ENCODE peak calls at places on chromosomes 7 and 10, in ten cellular contexts. X is OCI-LY7, P is HCT116, R is SK-N-SH, G is GM23248, C is hepatocyte, F is GM23338, S is PC-3, U is Karpas-422, H is MM.1S. L is an unnamed sample. For H3K9me2, the result is how much of the 10 kb centered on the place peaks cover.

GRCh38 chr10:119203006-119203405 is 4.4 kb upstream of the GRK5 start:
- DNase-seq in R (no peak), G (peak), U (no peak), X (no peak), H (no peak), F (no peak), C (no peak), P (no peak), S (peak), L (no peak)

GRCh38 chr10:77889277-77889903 is 37.2 kb downstream of the DLG5 start:
- DNase-seq in S (peak), G (no peak), C (peak), X (no peak), U (no peak), P (peak), F (peak), H (no peak), R (no peak), L (peak)

GRCh38 chr7:34762769-34763168 is 104.8 kb downstream of the NPSR1 start:
- DNase-seq in U (no peak), P (no peak), R (no peak), H (no peak), F (no peak), C (no peak), X (no peak), G (peak), S (peak), L (no peak)

GRCh38 chr7:143147070-143147469 is 15.2 kb downstream of the PIP start:
- DNase-seq in H (no peak), P (no peak), F (no peak), C (no peak), R (no peak), X (no peak), S (no peak), U (no peak), G (no peak), L (no peak)

GRCh38 chr7:147519062-147519461 is 1071.5 kb upstream of the C7orf33 start:
- DNase-seq in C (peak), G (peak), U (no peak), P (no peak), F (peak), H (no peak), X (no peak), S (no peak), R (no peak), L (no peak)

GRCh38 chr10:74094231-74094630 is 56.4 kb downstream of the AP3M1 start:
- DNase-seq in R (no peak), C (no peak), S (no peak), U (no peak), P (no peak), H (no peak), F (no peak), X (no peak), G (no peak), L (no peak)

GRCh38 chr7:50449881-50450690 is at the start of gene FIGNL1:
- DNase-seq in P (peak), S (peak), F (peak), X (peak), C (peak), G (peak), U (peak), H (peak), R (peak), L (peak)

GRCh38 chr7:92904292-92905131 is 68.1 kb upstream of the CDK6 start:
- DNase-seq in G (peak), H (no peak), R (peak), C (peak), S (peak), X (no peak), F (peak), P (peak), U (no peak), L (peak)

GRCh38 chr7:15963206-15963605 is 276.7 kb upstream of the MEOX2 start:
- DNase-seq in G (no peak), R (no peak), X (no peak), S (no peak), P (no peak), H (no peak), F (no peak), C (no peak), U (no peak), L (no peak)

GRCh38 chr10:13421382-13421917 is 73.4 kb upstream of the SEPHS1 start:
- DNase-seq in H (no peak), C (no peak), F (no peak), U (no peak), X (no peak), G (no peak), P (no peak), S (no peak), R (no peak), L (no peak)

GRCh38 chr10:127347202-127347959 is 151.0 kb upstream of the INSYN2A start:
- DNase-seq in X (no peak), H (no peak), R (no peak), S (no peak), G (no peak), P (no peak), U (no peak), C (no peak), F (no peak), L (no peak)

GRCh38 chr10:120819366-120819765 is 31.8 kb upstream of the WDR11 start:
- DNase-seq in G (no peak), X (no peak), P (no peak), C (no peak), H (no peak), F (no peak), S (no peak), U (no peak), R (no peak), L (no peak)

DNA sequence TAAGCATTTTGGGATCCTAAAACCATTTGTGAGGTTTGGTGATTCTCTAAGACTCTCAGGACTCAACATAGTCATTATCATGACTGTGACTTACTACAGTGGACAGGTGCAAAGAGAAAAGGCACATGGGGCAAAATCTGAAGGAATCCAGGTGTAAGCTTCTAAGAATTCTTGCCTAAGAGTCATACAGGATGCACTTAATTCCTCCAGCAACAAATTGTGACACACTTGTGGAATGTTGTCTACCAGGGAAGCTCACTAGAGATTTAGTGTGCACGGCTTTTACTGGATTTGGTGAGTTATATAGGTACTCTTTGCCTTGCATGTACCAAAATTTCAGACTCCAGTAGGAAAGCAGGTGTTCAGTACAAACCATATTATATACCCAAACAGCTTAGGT is 47.9 kb downstream of the WAC start:
- DNase-seq in F (no peak), S (peak), C (no peak), H (no peak), X (no peak), P (no peak), G (no peak), U (no peak), R (no peak), L (peak)
- H3K27ac ChIP-seq in F (no peak), S (no peak), C (no peak), H (no peak), X (no peak), P (no peak), G (no peak), U (no peak), R (no peak), L (no peak)

DNA sequence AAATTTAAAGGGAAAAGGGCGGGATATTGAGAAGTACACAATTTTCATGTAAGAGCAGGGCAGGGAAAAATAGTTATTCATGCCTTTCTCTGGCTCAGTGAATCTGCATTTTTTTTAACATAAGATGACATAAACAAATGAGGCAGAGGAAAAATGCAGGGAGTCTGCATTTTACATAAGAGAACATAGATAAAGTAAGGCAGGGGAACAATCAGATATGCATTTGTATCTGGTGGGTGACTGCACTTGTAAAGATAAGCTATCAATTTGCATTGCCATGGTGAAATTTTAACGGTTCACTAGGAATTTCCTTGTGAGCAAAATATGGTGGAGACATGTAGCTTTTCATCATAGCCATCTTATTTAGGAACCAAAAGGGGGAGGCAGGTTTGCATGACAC is 33.5 kb downstream of the ALOX5 start:
- DNase-seq in F (no peak), H (no peak), S (no peak), P (no peak), C (no peak), R (no peak), X (no peak), U (no peak), G (no peak), L (no peak)
- H3K9me2 ChIP-seq in F (under half), H (under half), S (under half), P (under half), C (under half), R (under half), X (under half), U (under half), G (under half), L (under half)

GRCh38 chr7:36137754-36138153 is 15.3 kb upstream of the EEPD1 start:
- DNase-seq in S (no peak), F (no peak), G (no peak), R (no peak), H (no peak), C (no peak), P (no peak), X (no peak), U (no peak), L (no peak)

GRCh38 chr7:36137258-36137657 is 15.8 kb upstream of the EEPD1 start:
- DNase-seq in S (no peak), C (no peak), R (no peak), H (no peak), F (no peak), X (no peak), U (no peak), P (no peak), G (no peak), L (peak)

GRCh38 chr7:36138209-36138608 is 14.8 kb upstream of the EEPD1 start:
- DNase-seq in X (no peak), S (no peak), G (no peak), P (no peak), C (no peak), U (no peak), H (no peak), R (no peak), F (no peak), L (no peak)

GRCh38 chr7:36132025-36132424 is 21.0 kb upstream of the EEPD1 start:
- DNase-seq in F (no peak), R (no peak), G (no peak), S (no peak), C (no peak), P (no peak), X (no peak), H (no peak), U (peak), L (no peak)

GRCh38 chr7:36135700-36136099 is 17.4 kb upstream of the EEPD1 start:
- DNase-seq in H (no peak), F (no peak), S (no peak), G (no peak), P (no peak), R (no peak), X (no peak), C (no peak), U (no peak), L (no peak)
- H3K27ac ChIP-seq in H (no peak), F (no peak), S (no peak), G (no peak), P (no peak), R (no peak), X (no peak), C (no peak), U (no peak), L (no peak)

GRCh38 chr7:10720042-10720441 is 253.6 kb upstream of the PHF14 start:
- DNase-seq in S (no peak), H (no peak), R (no peak), F (peak), G (no peak), C (no peak), X (no peak), P (peak), U (no peak), L (no peak)
- H3K9me2 ChIP-seq in S (under half), H (under half), R (under half), F (under half), G (under half), C (under half), X (under half), P (under half), U (under half), L (under half)